ENCODE peak calls at places on chromosomes 7 and 10, in six cellular contexts. D is stimulated activated CD8-positive, alpha-beta memory T cell treated with anti-CD3 and anti-CD28 coated beads, Interleukin-7, amount 100 ng/mL, for 4 hours; R is lung; O is endodermal cell; Z is Calu3; A is activated naive CD8-positive, alpha-beta T cell treated with anti-CD3 and anti-CD28 coated beads, Interleukin-2, amount 50 U/mL, for 24 hours. V is an unnamed sample.

GRCh38 chr10:58963101-58963534 is 213.3 kb upstream of the PHYHIPL start:
- DNase-seq in D (no peak), R (no peak), O (peak), Z (peak), A (no peak), V (no peak)

GRCh38 chr7:38427279-38427955 is 154.0 kb upstream of the TARP start:
- DNase-seq in D (no peak), R (no peak), O (no peak), Z (no peak), A (no peak), V (no peak)

GRCh38 chr7:121953601-121954000 is 80.6 kb downstream of the PTPRZ1 start:
- DNase-seq in D (no peak), R (no peak), O (no peak), Z (no peak), A (no peak), V (no peak)

GRCh38 chr10:10785627-10786333 is 231.9 kb upstream of the CELF2 start:
- DNase-seq in D (no peak), R (no peak), O (no peak), Z (no peak), A (no peak), V (no peak)

GRCh38 chr7:4241791-4242190 is 440.3 kb upstream of the FOXK1 start:
- DNase-seq in D (no peak), R (no peak), O (peak), Z (no peak), A (no peak), V (no peak)

GRCh38 chr7:77415474-77415821 is 701 bp downstream of the GSAP start:
- DNase-seq in D (no peak), R (no peak), O (no peak), Z (no peak), A (peak), V (peak)

GRCh38 chr10:133079836-133080682 is 7.7 kb upstream of the ADGRA1 start:
- DNase-seq in D (no peak), R (no peak), O (peak), Z (no peak), A (no peak), V (no peak)

GRCh38 chr7:115869225-115869624 is 161.3 kb downstream of the TFEC start:
- DNase-seq in D (no peak), R (no peak), O (no peak), Z (no peak), A (no peak), V (no peak)

GRCh38 chr10:24524314-24524713 is 199.4 kb downstream of the ARHGAP21 start:
- DNase-seq in D (no peak), R (no peak), O (no peak), Z (no peak), A (no peak), V (no peak)

GRCh38 chr7:75993689-75994387 is 557 bp downstream of the TMEM120A start:
- DNase-seq in D (no peak), R (peak), O (peak), Z (peak), A (peak), V (no peak)

GRCh38 chr7:140559410-140559809 is 80.1 kb upstream of the MKRN1 start:
- DNase-seq in D (no peak), R (no peak), O (no peak), Z (no peak), A (no peak), V (no peak)

GRCh38 chr7:93719546-93719945 is 145.0 kb upstream of the CALCR start:
- DNase-seq in D (no peak), R (no peak), O (no peak), Z (no peak), A (no peak), V (no peak)

GRCh38 chr7:108308913-108309312 is 147.3 kb downstream of the NRCAM start:
- DNase-seq in D (no peak), R (no peak), O (no peak), Z (no peak), A (no peak), V (no peak)

GRCh38 chr10:84293171-84293570 is 35.2 kb upstream of the CCSER2 start:
- DNase-seq in D (no peak), R (no peak), O (no peak), Z (no peak), A (no peak), V (no peak)

GRCh38 chr7:25877802-25878789 is 273.9 kb upstream of the NFE2L3 start:
- DNase-seq in D (no peak), R (no peak), O (peak), Z (no peak), A (no peak), V (no peak)

GRCh38 chr10:124356706-124357582 is 61.8 kb downstream of the OAT start:
- DNase-seq in D (no peak), R (no peak), O (peak), Z (no peak), A (no peak), V (no peak)

GRCh38 chr10:30581779-30582380 is 47.7 kb downstream of the LYZL2 start:
- DNase-seq in D (no peak), R (no peak), O (peak), Z (peak), A (peak), V (no peak)

GRCh38 chr7:6232534-6232933 is 39.9 kb downstream of the CYTH3 start:
- DNase-seq in D (no peak), R (peak), O (no peak), Z (no peak), A (no peak), V (no peak)

GRCh38 chr7:124072603-124073324 is 39.9 kb upstream of the TMEM229A start:
- DNase-seq in D (no peak), R (no peak), O (no peak), Z (no peak), A (no peak), V (no peak)

GRCh38 chr7:35424869-35425495 is 171.1 kb upstream of the TBX20 start:
- DNase-seq in D (no peak), R (no peak), O (peak), Z (peak), A (peak), V (peak)

GRCh38 chr10:122021828-122022227 is 32.9 kb downstream of the TACC2 start:
- DNase-seq in D (no peak), R (no peak), O (no peak), Z (no peak), A (no peak), V (no peak)

GRCh38 chr10:76456190-76456589 is 1024.8 kb downstream of the LRMDA start:
- DNase-seq in D (no peak), R (no peak), O (no peak), Z (no peak), A (no peak), V (no peak)

GRCh38 chr10:89609730-89610393 is 35.2 kb downstream of the PANK1 start:
- DNase-seq in D (no peak), R (no peak), O (no peak), Z (no peak), A (no peak), V (no peak)

GRCh38 chr7:122143376-122143750 is 686 bp downstream of the AASS start:
- DNase-seq in D (no peak), R (no peak), O (peak), Z (peak), A (peak), V (peak)

GRCh38 chr7:3259711-3260424 is 41.2 kb upstream of the SDK1 start:
- DNase-seq in D (no peak), R (no peak), O (no peak), Z (no peak), A (no peak), V (no peak)

GRCh38 chr10:56269181-56269580 is 91.9 kb downstream of the ZWINT start:
- DNase-seq in D (no peak), R (no peak), O (no peak), Z (no peak), A (no peak), V (no peak)

GRCh38 chr10:13612654-13613373 is 26.0 kb downstream of the PRPF18 start:
- DNase-seq in D (no peak), R (no peak), O (no peak), Z (no peak), A (no peak), V (no peak)

GRCh38 chr7:84060760-84061261 is 133.8 kb downstream of the SEMA3A start:
- DNase-seq in D (no peak), R (no peak), O (no peak), Z (no peak), A (no peak), V (no peak)

GRCh38 chr7:39353615-39354376 is 212.4 kb upstream of the YAE1 start:
- DNase-seq in D (no peak), R (peak), O (peak), Z (peak), A (no peak), V (no peak)

GRCh38 chr10:131682271-131682962 is 218.4 kb upstream of the PPP2R2D start:
- DNase-seq in D (no peak), R (no peak), O (no peak), Z (no peak), A (no peak), V (no peak)

GRCh38 chr7:103636153-103636552 is 190.1 kb upstream of the SLC26A5 start:
- DNase-seq in D (no peak), R (no peak), O (peak), Z (peak), A (no peak), V (no peak)